ENCODE peak calls at places on chromosomes 1 and 21, in four cellular contexts. L, G, Y and U are unnamed samples.

GRCh38 chr1:151860504-151861187 is 7.1 kb upstream of the THEM5 start:
- DNase-seq in L (no peak), G (no peak), Y (no peak), U (no peak)

GRCh38 chr1:174841747-174842146 is 158.0 kb upstream of the CACYBP start:
- DNase-seq in L (no peak), G (no peak), Y (no peak), U (no peak)

GRCh38 chr1:222064388-222065201 is 322.7 kb upstream of the DUSP10 start:
- DNase-seq in L (no peak), G (no peak), Y (no peak), U (no peak)

GRCh38 chr1:18486195-18486594 is 5.5 kb downstream of the KLHDC7A start:
- DNase-seq in L (peak; percentile 63), G (peak; percentile 42), Y (no peak), U (no peak)

GRCh38 chr21:42398130-42398394 is 2.2 kb upstream of the TMPRSS3 start:
- DNase-seq in L (no peak), G (no peak), Y (no peak), U (no peak)

GRCh38 chr21:44702973-44703730 is 6.2 kb downstream of the KRTAP10-12 start:
- DNase-seq in L (peak; percentile 55), G (no peak), Y (no peak), U (no peak)

GRCh38 chr1:223106856-223107255 is 36.2 kb downstream of the TLR5 start:
- DNase-seq in L (no peak), G (no peak), Y (no peak), U (no peak)

GRCh38 chr1:211259596-211260126 is 495 bp downstream of the RCOR3 start:
- DNase-seq in L (peak; percentile 24), G (peak; percentile 80), Y (no peak), U (no peak)

GRCh38 chr1:222918746-222919477 is 104.1 kb downstream of the DISP1 start:
- DNase-seq in L (no peak), G (no peak), Y (no peak), U (no peak)

GRCh38 chr21:43769325-43769958 is 6.7 kb downstream of the CSTB start:
- DNase-seq in L (no peak), G (no peak), Y (no peak), U (no peak)

GRCh38 chr1:115830963-115831362 is 10.0 kb downstream of the NHLH2 start:
- DNase-seq in L (no peak), G (no peak), Y (no peak), U (no peak)

GRCh38 chr1:147504801-147505303 is 36.4 kb upstream of the BCL9 start:
- DNase-seq in L (no peak), G (no peak), Y (no peak), U (no peak)
- TF ChIP-seq SRF in L (no peak), G (no peak), Y (no peak), U (no peak)

GRCh38 chr1:16067933-16068332 is 5.5 kb downstream of the FAM131C start:
- DNase-seq in L (no peak), G (no peak), Y (no peak), U (no peak)
- H3K4me1 ChIP-seq in L (peaks cover 49% of the 10 kb centered on the region), G (peaks cover 24% of the 10 kb centered on the region), Y (no peaks in the 10 kb centered on the region), U (peaks cover 7% of the 10 kb centered on the region)

GRCh38 chr1:9356021-9356420 is 63.3 kb downstream of the SPSB1 start:
- DNase-seq in L (no peak), G (no peak), Y (no peak), U (no peak)

GRCh38 chr1:9359898-9360297 is 67.2 kb downstream of the SPSB1 start:
- DNase-seq in L (no peak), G (no peak), Y (no peak), U (no peak)

GRCh38 chr1:9356829-9357466 is 64.3 kb downstream of the SPSB1 start:
- DNase-seq in L (no peak), G (no peak), Y (no peak), U (no peak)

GRCh38 chr1:9355503-9355902 is 62.8 kb downstream of the SPSB1 start:
- DNase-seq in L (no peak), G (no peak), Y (no peak), U (no peak)

DNA sequence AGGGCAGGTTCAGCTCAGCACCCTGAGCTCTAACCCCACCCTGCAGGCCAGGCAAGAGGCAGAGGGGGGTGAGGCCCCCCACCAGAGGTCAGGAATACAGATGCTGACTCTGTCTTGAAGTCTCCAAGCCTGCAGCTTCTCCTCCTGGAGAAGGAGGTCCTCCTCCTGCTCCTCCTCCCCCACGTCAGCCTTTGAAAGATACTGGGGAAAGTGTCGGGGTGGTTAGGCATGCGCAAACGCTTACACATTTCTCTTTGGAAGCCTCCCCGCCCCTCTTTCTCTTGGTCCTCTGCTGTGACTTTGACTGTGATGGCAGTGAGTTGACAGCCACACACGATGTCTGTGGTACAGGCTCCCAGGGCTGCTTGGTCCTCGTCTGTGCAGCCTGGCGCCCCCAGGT is 65.3 kb downstream of the SPSB1 start:
- DNase-seq in L (no peak), G (no peak), Y (no peak), U (no peak)
- TF ChIP-seq ATF3 in L (no peak), G (no peak), Y (no peak), U (no peak)

DNA sequence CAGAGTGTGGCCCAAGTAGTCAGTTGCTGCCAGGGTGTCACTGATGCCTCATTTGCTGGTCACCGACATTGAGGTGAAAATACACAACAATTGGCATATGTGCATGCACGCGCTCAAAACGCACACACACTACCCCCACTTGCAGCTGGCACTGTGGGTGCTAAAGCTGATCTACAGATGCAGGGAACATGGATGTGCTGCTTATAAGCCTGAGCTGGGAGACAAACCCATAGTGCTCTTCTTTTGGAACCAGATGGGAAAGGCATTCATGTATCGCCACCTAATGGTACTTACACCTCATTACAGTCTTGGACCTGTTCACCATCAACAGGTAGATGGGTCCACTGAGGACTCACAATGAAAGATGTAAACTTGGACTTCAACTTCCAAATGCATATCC is 70.3 kb upstream of the CAMK1G start:
- DNase-seq in L (peak; percentile 24), G (peak; percentile 35), Y (no peak), U (peak; percentile 48)
- TF ChIP-seq SRF in L (no peak), G (no peak), Y (no peak), U (no peak)

GRCh38 chr1:218433744-218434143 is 88.6 kb downstream of the TGFB2 start:
- DNase-seq in L (no peak), G (no peak), Y (no peak), U (no peak)

GRCh38 chr1:218430346-218430745 is 85.2 kb downstream of the TGFB2 start:
- DNase-seq in L (no peak), G (no peak), Y (no peak), U (no peak)

GRCh38 chr1:218429301-218429700 is 84.2 kb downstream of the TGFB2 start:
- DNase-seq in L (no peak), G (no peak), Y (no peak), U (no peak)

GRCh38 chr1:218430802-218431201 is 85.7 kb downstream of the TGFB2 start:
- DNase-seq in L (no peak), G (no peak), Y (no peak), U (no peak)

DNA sequence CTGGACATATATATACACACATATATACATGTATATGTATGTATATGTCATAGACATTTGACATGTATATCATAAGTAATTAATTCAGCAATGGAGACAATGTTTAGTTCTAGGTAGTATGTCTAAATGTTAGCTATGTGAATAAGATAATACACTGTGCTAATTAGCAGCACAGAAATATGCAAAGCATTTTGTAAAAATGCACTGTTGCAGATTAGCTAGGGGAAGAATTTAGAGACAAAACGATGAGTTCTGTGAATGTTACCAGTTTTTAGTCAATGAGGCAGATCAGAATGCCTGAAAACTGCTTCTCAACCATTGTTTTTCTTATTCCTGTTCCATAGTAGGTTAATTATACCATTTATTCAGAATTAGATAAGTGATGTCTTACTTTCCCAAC is 86.3 kb downstream of the TGFB2 start:
- DNase-seq in L (no peak), G (no peak), Y (no peak), U (no peak)
- H3K4me1 ChIP-seq in L (peaks cover 13% of the 10 kb centered on the region), G (no peaks in the 10 kb centered on the region), Y (no peaks in the 10 kb centered on the region), U (no peaks in the 10 kb centered on the region)

GRCh38 chr1:23913212-23913880 is at the start of gene CNR2:
- DNase-seq in L (no peak), G (no peak), Y (no peak), U (no peak)
- TF ChIP-seq ATF3 in L (no peak), G (no peak), Y (no peak), U (no peak)